ENCODE peak calls at places on chromosome 19, in ten cellular contexts. A is brain microvascular endothelial cell; S is fibroblast of villous mesenchyme; D is upper lobe of right lung; G is fibroblast of mammary gland; O is AG04450; B is breast epithelium; J is CD8-positive, alpha-beta memory T cell; I is neuronal stem cell; N is fibroblast of the aortic adventitia. T is an unnamed sample.

GRCh38 chr19:16369664-16370576 is 45.3 kb downstream of the KLF2 start:
- DNase-seq in A (no peak), S (no peak), D (peak; percentile 50), G (no peak), O (no peak), B (no peak), J (peak; percentile 91), I (no peak), N (no peak), T (no peak)

GRCh38 chr19:46603195-46603637 is 2.1 kb downstream of the CALM3 start:
- DNase-seq in A (no peak), S (peak; percentile 22), D (peak; percentile 33), G (no peak), O (no peak), B (no peak), J (no peak), I (no peak), N (no peak), T (no peak)

GRCh38 chr19:43534811-43535761 is 2.1 kb downstream of the ZNF575 start:
- DNase-seq in A (peak; percentile 56), S (peak; percentile 56), D (peak; percentile 76), G (peak; percentile 60), O (no peak), B (peak; percentile 64), J (no peak), I (peak; percentile 54), N (peak; percentile 63), T (no peak)

GRCh38 chr19:54154603-54155345 is 4.7 kb downstream of the LENG1 start:
- DNase-seq in A (no peak), S (no peak), D (no peak), G (peak; percentile 83), O (no peak), B (no peak), J (peak; percentile 50), I (no peak), N (no peak), T (no peak)

GRCh38 chr19:5452594-5453565 is 2.3 kb upstream of the ZNRF4 start:
- DNase-seq in A (peak; percentile 26), S (no peak), D (no peak), G (peak; percentile 37), O (no peak), B (no peak), J (no peak), I (no peak), N (no peak), T (no peak)

GRCh38 chr19:46147791-46148288 is at the start of gene IGFL2:
- DNase-seq in A (no peak), S (no peak), D (no peak), G (peak; percentile 28), O (no peak), B (no peak), J (no peak), I (no peak), N (peak; percentile 39), T (no peak)

GRCh38 chr19:41995959-41996797 is 2.1 kb upstream of the ATP1A3 start:
- DNase-seq in A (no peak), S (no peak), D (no peak), G (no peak), O (no peak), B (no peak), J (no peak), I (peak; percentile 64), N (no peak), T (no peak)

GRCh38 chr19:42092350-42092749 is 16.4 kb downstream of the ZNF574 start:
- DNase-seq in A (no peak), S (no peak), D (no peak), G (no peak), O (no peak), B (no peak), J (peak; percentile 24), I (no peak), N (no peak), T (no peak)

GRCh38 chr19:42166336-42166735 is 34.1 kb upstream of the POU2F2 start:
- DNase-seq in A (no peak), S (no peak), D (no peak), G (no peak), O (no peak), B (no peak), J (no peak), I (no peak), N (no peak), T (no peak)

GRCh38 chr19:51339313-51339686 is 2.6 kb downstream of the VSIG10L start:
- DNase-seq in A (no peak), S (no peak), D (no peak), G (no peak), O (no peak), B (no peak), J (no peak), I (no peak), N (no peak), T (no peak)
- H3K4me3 ChIP-seq in A (peak overlapping the region; percentile 67), S (peak overlapping the region; percentile 76), D (peak overlapping the region; percentile 71), G (peak overlapping the region; percentile 62), O (peak overlapping the region; percentile 75), B (peak overlapping the region; percentile 49), J (peak overlapping the region; percentile 81), I (peak overlapping the region; percentile 95), N (peak overlapping the region; percentile 74), T (peak overlapping the region; percentile 63)

GRCh38 chr19:50059045-50059444 is 33.2 kb downstream of the ZNF473 start:
- DNase-seq in A (no peak), S (no peak), D (no peak), G (no peak), O (no peak), B (no peak), J (no peak), I (no peak), N (no peak), T (no peak)

GRCh38 chr19:50058425-50058824 is 32.6 kb downstream of the ZNF473 start:
- DNase-seq in A (no peak), S (no peak), D (no peak), G (no peak), O (no peak), B (no peak), J (no peak), I (no peak), N (no peak), T (no peak)

GRCh38 chr19:50061650-50062049 is 35.8 kb downstream of the ZNF473 start:
- DNase-seq in A (no peak), S (no peak), D (no peak), G (no peak), O (no peak), B (no peak), J (no peak), I (no peak), N (no peak), T (no peak)

GRCh38 chr19:50065938-50066337 is 40.1 kb downstream of the ZNF473 start:
- DNase-seq in A (no peak), S (no peak), D (no peak), G (no peak), O (no peak), B (no peak), J (no peak), I (no peak), N (no peak), T (no peak)

GRCh38 chr19:50060107-50060506 is 34.3 kb downstream of the ZNF473 start:
- DNase-seq in A (no peak), S (no peak), D (no peak), G (no peak), O (no peak), B (no peak), J (no peak), I (no peak), N (no peak), T (no peak)
- H3K4me3 ChIP-seq in A (no peak overlapping the region), S (no peak overlapping the region), D (no peak overlapping the region), G (no peak overlapping the region), O (no peak overlapping the region), B (no peak overlapping the region), J (no peak overlapping the region), I (peak overlapping the region; percentile 12), N (no peak overlapping the region), T (no peak overlapping the region)

GRCh38 chr19:30063184-30064020 is 121.4 kb downstream of the URI1 start:
- DNase-seq in A (no peak), S (no peak), D (no peak), G (no peak), O (no peak), B (no peak), J (no peak), I (no peak), N (no peak), T (no peak)

GRCh38 chr19:30059741-30060140 is 117.7 kb downstream of the URI1 start:
- DNase-seq in A (no peak), S (no peak), D (no peak), G (no peak), O (no peak), B (no peak), J (no peak), I (no peak), N (no peak), T (no peak)

GRCh38 chr19:30062331-30063183 is 120.5 kb downstream of the URI1 start:
- DNase-seq in A (no peak), S (no peak), D (no peak), G (no peak), O (no peak), B (no peak), J (no peak), I (no peak), N (no peak), T (no peak)

GRCh38 chr19:30060872-30061556 is 119.0 kb downstream of the URI1 start:
- DNase-seq in A (no peak), S (no peak), D (no peak), G (no peak), O (no peak), B (no peak), J (no peak), I (no peak), N (no peak), T (no peak)

GRCh38 chr19:30061557-30062330 is 119.7 kb downstream of the URI1 start:
- DNase-seq in A (no peak), S (no peak), D (no peak), G (no peak), O (no peak), B (no peak), J (no peak), I (no peak), N (no peak), T (no peak)
- H3K4me3 ChIP-seq in A (no peak overlapping the region), S (no peak overlapping the region), D (no peak overlapping the region), G (no peak overlapping the region), O (no peak overlapping the region), B (no peak overlapping the region), J (no peak overlapping the region), I (no peak overlapping the region), N (no peak overlapping the region), T (no peak overlapping the region)

DNA sequence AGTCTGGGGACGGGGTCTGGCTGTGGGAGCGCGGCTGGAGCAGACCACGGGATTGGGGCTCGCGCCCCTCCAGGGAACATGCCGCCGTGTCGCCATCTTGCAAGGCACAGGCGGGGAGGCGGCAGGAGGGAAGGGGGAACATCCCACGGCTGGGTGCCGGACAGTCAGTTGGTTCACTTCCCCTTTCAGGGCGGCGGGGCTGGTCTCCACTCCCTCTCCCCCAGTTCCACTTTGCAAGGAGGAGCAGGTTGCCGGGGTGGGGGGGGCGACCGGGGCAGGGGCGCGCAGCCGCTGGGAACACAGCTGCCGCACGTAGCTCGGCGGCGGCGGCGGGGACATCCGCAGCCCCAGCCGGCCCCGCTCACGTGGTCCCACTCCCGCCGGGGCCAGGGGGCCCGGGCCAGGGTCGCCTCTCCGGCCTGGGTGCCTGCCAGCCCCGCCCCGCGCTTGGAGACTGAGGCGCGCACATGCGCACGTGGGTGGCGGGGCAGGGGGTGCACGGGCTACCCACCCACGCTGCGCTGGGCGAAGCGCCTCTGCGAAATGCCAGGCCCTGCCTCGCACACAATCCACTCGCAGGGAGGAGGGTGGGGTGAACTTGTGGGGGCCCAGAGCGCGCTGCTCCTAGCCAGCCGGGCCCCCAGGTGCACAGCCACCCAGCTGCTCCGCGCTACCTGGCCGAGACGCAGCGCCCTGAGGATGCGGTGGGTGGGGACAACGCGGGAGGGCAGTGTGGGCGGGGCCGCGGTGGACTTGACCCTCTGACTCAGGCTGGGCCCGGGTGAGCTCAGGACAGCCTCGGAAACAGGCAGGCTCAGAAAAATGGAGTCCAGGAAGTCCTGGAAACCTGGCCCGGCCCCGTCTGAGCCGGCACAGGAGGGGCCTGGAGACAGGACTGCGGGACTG is 6.4 kb downstream of the KLF16 start:
- DNase-seq in A (peak; percentile 60), S (peak; percentile 80), D (peak; percentile 92), G (peak; percentile 82), O (no peak), B (peak; percentile 90), J (no peak), I (no peak), N (peak; percentile 66), T (no peak)
- H3K4me3 ChIP-seq in A (peak overlapping the region; percentile 52), S (peak overlapping the region; percentile 46), D (peak overlapping the region; percentile 51), G (peak overlapping the region; percentile 33), O (peak overlapping the region; percentile 52), B (peak overlapping the region; percentile 44), J (peak overlapping the region; percentile 84), I (peak overlapping the region; percentile 56), N (peak overlapping the region; percentile 60), T (peak overlapping the region; percentile 20)

T was measured in AG09309.